ENCODE peak calls at places on chromosomes 6 and 20, in four cellular contexts. One of them, this sample, is unnamed.

GRCh38 chr20:24465730-24466129 is 3.7 kb upstream of the SYNDIG1 start:
- DNase-seq in heart right ventricle: peak; percentile 72
- DNase-seq in hepatocyte: no peak
- DNase-seq in GM12878: no peak
- DNase-seq in this sample: no peak

GRCh38 chr6:144248470-144249301 is 36.4 kb upstream of the UTRN start:
- DNase-seq in GM12878: no peak
- DNase-seq in heart right ventricle: no peak
- DNase-seq in hepatocyte: peak; percentile 41
- DNase-seq in this sample: no peak

GRCh38 chr20:64156136-64156885 is 7.9 kb upstream of the MYT1 start:
- DNase-seq in hepatocyte: no peak
- DNase-seq in heart right ventricle: no peak
- DNase-seq in GM12878: no peak
- DNase-seq in this sample: no peak

GRCh38 chr6:34174846-34175399 is 29.0 kb upstream of the GRM4 start:
- DNase-seq in GM12878: no peak
- DNase-seq in hepatocyte: no peak
- DNase-seq in heart right ventricle: no peak
- DNase-seq in this sample: no peak

GRCh38 chr6:41288025-41288777 is 1.7 kb upstream of the TREM1 start:
- DNase-seq in hepatocyte: peak; percentile 57
- DNase-seq in GM12878: no peak
- DNase-seq in heart right ventricle: no peak
- DNase-seq in this sample: no peak

GRCh38 chr6:168132531-168133184 is 53.6 kb upstream of the FRMD1 start:
- DNase-seq in GM12878: no peak
- DNase-seq in hepatocyte: peak; percentile 73
- DNase-seq in heart right ventricle: peak; percentile 75
- DNase-seq in this sample: no peak

GRCh38 chr6:153947817-153948447 is 91.1 kb upstream of the OPRM1 start:
- DNase-seq in heart right ventricle: peak; percentile 8
- DNase-seq in hepatocyte: peak; percentile 60
- DNase-seq in GM12878: no peak
- DNase-seq in this sample: no peak

GRCh38 chr6:11889574-11889973 is 111.0 kb upstream of the ADTRP start:
- DNase-seq in hepatocyte: no peak
- DNase-seq in GM12878: no peak
- DNase-seq in heart right ventricle: no peak
- DNase-seq in this sample: no peak

GRCh38 chr6:100463685-100464161 is 998 bp downstream of the SIM1 start:
- DNase-seq in hepatocyte: no peak
- DNase-seq in GM12878: no peak
- DNase-seq in heart right ventricle: no peak
- DNase-seq in this sample: no peak

DNA sequence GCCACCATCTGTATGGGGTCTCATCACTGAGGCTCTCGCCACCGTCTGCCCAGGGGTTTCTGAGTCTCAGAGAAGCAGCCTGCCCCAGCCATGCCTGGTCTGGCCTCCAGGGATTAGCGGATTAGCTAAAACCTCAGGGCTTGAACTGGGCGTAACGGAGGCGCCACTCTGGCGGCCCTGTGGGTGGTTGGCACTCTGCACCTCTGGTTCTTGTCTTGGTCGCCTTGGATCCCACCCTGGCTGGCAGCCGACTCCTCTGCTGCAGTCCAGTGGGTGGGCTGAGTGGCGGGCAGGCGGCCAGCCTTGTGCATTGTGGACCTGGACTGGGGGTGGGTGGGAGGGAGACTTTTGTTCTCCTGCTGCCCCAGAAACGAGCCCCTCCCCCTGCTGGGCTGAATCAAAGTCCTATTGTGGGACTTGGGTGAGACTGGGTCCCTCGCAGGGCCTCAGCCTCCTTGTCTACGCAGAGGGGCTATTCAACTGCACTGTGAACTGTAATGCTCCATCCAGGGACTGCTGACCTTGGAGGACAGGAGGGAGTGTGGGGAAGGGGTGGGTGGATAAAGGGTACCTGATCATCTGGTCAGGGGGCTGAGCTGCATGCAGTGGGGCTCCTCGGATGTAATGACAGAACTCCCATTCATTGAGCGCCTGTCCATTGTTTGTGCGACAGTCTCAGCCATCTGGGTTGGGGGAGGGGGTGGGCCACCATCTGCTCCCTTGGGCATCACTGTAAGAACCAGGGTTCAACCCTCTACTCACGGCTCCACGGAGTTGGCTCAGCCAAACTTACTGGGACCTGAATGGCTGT is 23.9 kb downstream of the SUN5 start:
- DNase-seq in hepatocyte: peak; percentile 44
- DNase-seq in heart right ventricle: no peak
- DNase-seq in GM12878: no peak
- DNase-seq in this sample: no peak
- H3K27me3 ChIP-seq in hepatocyte: no peaks in the 10 kb centered on the region
- H3K27me3 ChIP-seq in heart right ventricle: no peaks in the 10 kb centered on the region
- H3K27me3 ChIP-seq in GM12878: no peaks in the 10 kb centered on the region
- H3K27me3 ChIP-seq in this sample: no peaks in the 10 kb centered on the region

DNA sequence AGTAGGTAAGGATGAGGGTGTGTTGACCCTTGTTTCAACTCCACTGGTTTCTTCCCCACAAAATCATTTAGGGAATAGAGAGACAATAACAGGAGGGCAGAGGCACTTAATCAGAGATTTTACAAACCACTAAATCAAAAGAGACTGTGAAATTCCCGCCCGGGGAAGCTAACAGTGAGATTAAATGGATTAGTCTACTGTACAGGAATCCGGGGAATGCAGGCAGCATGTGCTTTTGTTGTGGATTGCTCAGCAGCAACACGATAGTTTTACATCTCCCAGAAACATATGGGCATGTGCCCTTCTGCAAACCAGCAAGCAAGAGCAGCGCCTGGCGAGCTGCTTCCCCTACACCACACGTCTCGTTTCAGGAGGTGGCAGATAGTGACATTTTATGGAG is 382.2 kb downstream of the CD83 start:
- DNase-seq in GM12878: no peak
- DNase-seq in heart right ventricle: no peak
- DNase-seq in hepatocyte: peak; percentile 57
- DNase-seq in this sample: no peak
- TF ChIP-seq CTCF in GM12878: no peak
- TF ChIP-seq CTCF in heart right ventricle: no peak
- TF ChIP-seq CTCF in hepatocyte: no peak
- TF ChIP-seq CTCF in this sample: no peak

DNA sequence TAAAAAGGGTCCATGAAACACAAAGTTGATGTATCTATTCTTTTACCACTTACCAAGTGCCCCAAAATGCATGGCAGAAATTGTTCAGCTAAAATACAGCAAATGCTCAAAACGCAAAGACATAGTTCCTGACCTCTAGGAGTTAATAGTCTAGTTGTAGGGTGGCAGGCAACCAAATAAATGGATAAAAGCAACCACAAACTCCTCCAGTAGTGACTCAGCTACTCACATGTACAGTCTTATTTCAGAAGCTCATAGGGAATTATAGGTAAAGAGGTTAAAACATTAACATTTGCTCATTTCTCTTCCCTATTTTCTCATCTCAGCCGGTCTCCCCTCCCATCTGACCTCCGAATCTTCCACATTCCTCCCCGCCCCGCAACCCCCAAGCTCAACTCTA is 143.9 kb upstream of the INSM1 start:
- DNase-seq in GM12878: no peak
- DNase-seq in hepatocyte: no peak
- DNase-seq in heart right ventricle: no peak
- DNase-seq in this sample: no peak
- H3K27me3 ChIP-seq in GM12878: no peaks in the 10 kb centered on the region
- H3K27me3 ChIP-seq in hepatocyte: no peaks in the 10 kb centered on the region
- H3K27me3 ChIP-seq in heart right ventricle: no peaks in the 10 kb centered on the region
- H3K27me3 ChIP-seq in this sample: no peaks in the 10 kb centered on the region

GRCh38 chr20:37245181-37245580 is 16.4 kb downstream of the GHRH start:
- DNase-seq in GM12878: no peak
- DNase-seq in hepatocyte: no peak
- DNase-seq in heart right ventricle: no peak
- DNase-seq in this sample: no peak

GRCh38 chr20:37244572-37244957 is 17.0 kb downstream of the GHRH start:
- DNase-seq in GM12878: no peak
- DNase-seq in hepatocyte: no peak
- DNase-seq in heart right ventricle: no peak
- DNase-seq in this sample: no peak

GRCh38 chr20:37243937-37244571 is 17.6 kb downstream of the GHRH start:
- DNase-seq in GM12878: no peak
- DNase-seq in heart right ventricle: peak; percentile 63
- DNase-seq in hepatocyte: no peak
- DNase-seq in this sample: no peak

GRCh38 chr20:37242503-37242902 is 19.1 kb downstream of the GHRH start:
- DNase-seq in GM12878: no peak
- DNase-seq in hepatocyte: no peak
- DNase-seq in heart right ventricle: no peak
- DNase-seq in this sample: no peak

GRCh38 chr20:37243076-37243936 is 18.3 kb downstream of the GHRH start:
- DNase-seq in hepatocyte: no peak
- DNase-seq in heart right ventricle: no peak
- DNase-seq in GM12878: no peak
- DNase-seq in this sample: no peak
- TF ChIP-seq CTCF in hepatocyte: no peak
- TF ChIP-seq CTCF in heart right ventricle: no peak
- TF ChIP-seq CTCF in GM12878: no peak
- TF ChIP-seq CTCF in this sample: no peak

GRCh38 chr6:133890941-133891813 is 2.3 kb downstream of the TCF21 start:
- DNase-seq in GM12878: no peak
- DNase-seq in heart right ventricle: peak; percentile 26
- DNase-seq in hepatocyte: peak; percentile 39
- DNase-seq in this sample: no peak

GRCh38 chr6:133887478-133887877 is 1.4 kb upstream of the TCF21 start:
- DNase-seq in heart right ventricle: no peak
- DNase-seq in GM12878: no peak
- DNase-seq in hepatocyte: no peak
- DNase-seq in this sample: no peak

GRCh38 chr6:133891814-133892443 is 3.0 kb downstream of the TCF21 start:
- DNase-seq in GM12878: no peak
- DNase-seq in heart right ventricle: no peak
- DNase-seq in hepatocyte: no peak
- DNase-seq in this sample: no peak

GRCh38 chr6:133889557-133890301 is 816 bp downstream of the TCF21 start:
- DNase-seq in GM12878: no peak
- DNase-seq in hepatocyte: peak; percentile 43
- DNase-seq in heart right ventricle: no peak
- DNase-seq in this sample: no peak

DNA sequence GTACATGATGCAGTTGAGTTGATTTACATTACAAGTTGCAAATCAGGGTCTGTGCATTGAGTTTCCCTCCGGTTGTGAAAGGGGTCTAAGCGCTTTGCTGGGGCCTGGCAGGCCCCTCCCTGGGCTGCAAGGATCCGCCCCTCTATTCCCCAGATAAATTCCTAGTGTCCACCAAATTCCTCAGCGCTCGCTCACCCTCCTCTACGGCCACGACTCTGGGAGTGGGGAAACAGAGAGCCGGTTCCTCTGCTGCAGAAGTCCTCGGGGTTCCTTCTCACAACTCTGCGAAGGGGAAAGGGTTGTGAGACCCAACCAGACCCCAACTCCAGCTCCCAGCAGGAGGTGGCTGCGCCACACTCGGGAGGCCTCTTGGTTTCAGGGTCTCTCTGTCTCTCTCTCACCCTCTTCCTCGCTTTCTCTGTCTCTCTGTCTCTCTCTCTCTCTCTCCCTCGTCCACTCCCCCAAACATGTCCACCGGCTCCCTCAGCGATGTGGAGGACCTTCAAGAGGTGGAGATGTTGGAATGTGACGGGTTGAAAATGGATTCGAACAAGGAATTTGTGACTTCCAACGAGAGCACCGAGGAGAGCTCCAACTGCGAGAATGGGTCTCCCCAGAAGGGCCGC is at the start of gene TCF21:
- DNase-seq in hepatocyte: peak; percentile 51
- DNase-seq in GM12878: no peak
- DNase-seq in heart right ventricle: peak; percentile 57
- DNase-seq in this sample: no peak
- H3K27me3 ChIP-seq in hepatocyte: peaks cover 86% of the 10 kb centered on the region
- H3K27me3 ChIP-seq in GM12878: peaks cover 17% of the 10 kb centered on the region
- H3K27me3 ChIP-seq in heart right ventricle: peaks cover 84% of the 10 kb centered on the region
- H3K27me3 ChIP-seq in this sample: peaks cover 2% of the 10 kb centered on the region

GRCh38 chr6:85677243-85677956 is 34.7 kb upstream of the SYNCRIP start:
- DNase-seq in GM12878: no peak
- DNase-seq in hepatocyte: peak; percentile 27
- DNase-seq in heart right ventricle: no peak
- DNase-seq in this sample: no peak

GRCh38 chr6:85680388-85680787 is 37.7 kb upstream of the SYNCRIP start:
- DNase-seq in heart right ventricle: no peak
- DNase-seq in GM12878: no peak
- DNase-seq in hepatocyte: no peak
- DNase-seq in this sample: no peak

GRCh38 chr6:85678000-85678601 is 35.4 kb upstream of the SYNCRIP start:
- DNase-seq in GM12878: no peak
- DNase-seq in hepatocyte: no peak
- DNase-seq in heart right ventricle: no peak
- DNase-seq in this sample: no peak

GRCh38 chr6:85679445-85680123 is 36.9 kb upstream of the SYNCRIP start:
- DNase-seq in heart right ventricle: no peak
- DNase-seq in hepatocyte: no peak
- DNase-seq in GM12878: no peak
- DNase-seq in this sample: no peak

DNA sequence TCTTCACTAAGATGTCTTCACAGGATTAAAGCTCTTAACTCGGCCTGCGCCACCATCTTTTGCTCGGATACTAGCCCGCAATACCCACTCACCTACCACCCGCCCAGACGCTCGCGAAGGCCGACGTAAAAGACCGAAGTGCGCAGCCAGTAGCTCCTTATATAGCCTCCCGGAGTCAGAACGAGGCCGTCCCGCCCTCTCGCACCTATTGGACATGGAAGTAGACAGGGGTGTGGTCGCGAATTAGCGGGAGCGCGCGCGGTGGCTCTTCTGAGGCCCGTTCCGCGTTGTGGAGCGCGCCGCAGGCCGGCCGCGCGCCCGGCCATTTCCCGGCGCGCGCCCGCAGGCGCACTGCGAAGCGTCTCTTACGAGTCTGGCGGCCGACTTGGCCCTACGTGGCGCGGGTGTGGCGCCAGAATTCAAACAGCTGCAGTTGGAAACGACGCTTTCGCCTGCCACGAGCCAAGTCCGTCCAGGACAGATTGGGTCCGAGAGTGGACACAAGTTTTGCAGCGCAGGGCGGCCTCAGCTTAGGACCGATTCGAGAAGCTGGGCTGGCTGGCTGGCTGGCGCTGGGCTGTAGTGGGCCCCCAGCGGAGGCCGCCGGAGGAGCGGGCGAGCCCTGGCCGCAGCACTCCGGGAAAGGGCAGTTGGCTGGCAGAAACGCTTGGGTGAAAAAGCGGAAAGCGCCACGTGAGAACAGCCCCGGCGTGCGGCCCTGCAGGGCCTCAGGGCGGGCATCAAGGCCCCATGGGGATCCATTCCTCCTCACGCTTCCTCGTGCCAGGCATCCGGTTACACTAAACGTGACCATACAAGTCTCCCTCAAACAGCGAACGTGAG is 36.1 kb upstream of the SYNCRIP start:
- DNase-seq in GM12878: peak; percentile 93
- DNase-seq in hepatocyte: peak; percentile 99
- DNase-seq in heart right ventricle: peak; percentile 98
- DNase-seq in this sample: peak; percentile 99
- TF ChIP-seq CTCF in GM12878: no peak
- TF ChIP-seq CTCF in hepatocyte: no peak
- TF ChIP-seq CTCF in heart right ventricle: peak; percentile 21
- TF ChIP-seq CTCF in this sample: no peak